ENCODE peak calls at places on chromosomes 16 and 17, in four cellular contexts. I is cardiac muscle cell, Y is PC-9, B is AG04450. W is an unnamed sample.
A peak's percentile ranks its signal among the peaks of the same experiment; 100 is the strongest.

GRCh38 chr17:51128089-51128488 is 7.4 kb upstream of the SPAG9 start:
- DNase-seq in I (no peak), B (no peak), Y (no peak), W (no peak)

GRCh38 chr16:84406006-84406963 is 37.9 kb downstream of the ATP2C2 start:
- DNase-seq in Y (no peak), I (no peak), B (no peak), W (no peak)

GRCh38 chr16:2095918-2096582 is 39.6 kb downstream of the PKD1 start:
- DNase-seq in I (no peak), B (no peak), Y (no peak), W (no peak)

GRCh38 chr17:64786337-64786736 is 124.2 kb upstream of the SMURF2 start:
- DNase-seq in B (no peak), I (no peak), Y (peak; percentile 84), W (no peak)

GRCh38 chr17:50350733-50351132 is 4.8 kb downstream of the XYLT2 start:
- DNase-seq in B (no peak), I (no peak), Y (no peak), W (no peak)

GRCh38 chr17:17859909-17860760 is 23.3 kb upstream of the SREBF1 start:
- DNase-seq in I (peak; percentile 72), B (no peak), Y (peak; percentile 72), W (no peak)

GRCh38 chr16:70754874-70755600 is 45.9 kb downstream of the VAC14 start:
- DNase-seq in I (no peak), Y (no peak), B (no peak), W (no peak)

GRCh38 chr17:77875881-77876509 is 82.5 kb upstream of the TNRC6C start:
- DNase-seq in I (no peak), B (no peak), Y (no peak), W (no peak)

GRCh38 chr16:22874394-22874793 is 60.4 kb downstream of the HS3ST2 start:
- DNase-seq in B (no peak), I (no peak), Y (no peak), W (no peak)

GRCh38 chr16:28592979-28593553 is 3.8 kb downstream of the SULT1A2 start:
- DNase-seq in I (no peak), Y (no peak), B (no peak), W (no peak)

GRCh38 chr17:82007495-82008257 is 15.0 kb downstream of the CENPX start:
- DNase-seq in I (no peak), B (no peak), Y (no peak), W (no peak)

GRCh38 chr17:7042507-7043194 is 1.2 kb downstream of the SLC16A11 start:
- DNase-seq in I (no peak), Y (no peak), B (no peak), W (no peak)

GRCh38 chr16:81493755-81494433 is 49.3 kb downstream of the CMIP start:
- DNase-seq in Y (peak; percentile 92), I (no peak), B (peak; percentile 37), W (no peak)

GRCh38 chr17:59425085-59425901 is 93.8 kb downstream of the YPEL2 start:
- DNase-seq in I (peak; percentile 54), B (no peak), Y (no peak), W (no peak)

GRCh38 chr16:87318158-87318644 is 1.0 kb upstream of the C16orf95 start:
- DNase-seq in I (no peak), Y (no peak), B (no peak), W (peak; percentile 7)

GRCh38 chr17:15232517-15232915 is 32.6 kb downstream of the PMP22 start:
- DNase-seq in Y (no peak), B (no peak), I (peak; percentile 51), W (no peak)

GRCh38 chr16:80947708-80948615 is 58.7 kb downstream of the CMC2 start:
- DNase-seq in B (no peak), Y (no peak), I (no peak), W (no peak)

GRCh38 chr17:14805348-14805747 is 459.8 kb downstream of the PMP22 start:
- DNase-seq in Y (no peak), B (no peak), I (no peak), W (no peak)

GRCh38 chr16:81432899-81433560 is 11.6 kb upstream of the CMIP start:
- DNase-seq in B (no peak), Y (no peak), I (no peak), W (no peak)

GRCh38 chr17:3935825-3936355 is 19.6 kb upstream of the P2RX1 start:
- DNase-seq in I (no peak), B (peak; percentile 32), Y (no peak), W (no peak)

DNA sequence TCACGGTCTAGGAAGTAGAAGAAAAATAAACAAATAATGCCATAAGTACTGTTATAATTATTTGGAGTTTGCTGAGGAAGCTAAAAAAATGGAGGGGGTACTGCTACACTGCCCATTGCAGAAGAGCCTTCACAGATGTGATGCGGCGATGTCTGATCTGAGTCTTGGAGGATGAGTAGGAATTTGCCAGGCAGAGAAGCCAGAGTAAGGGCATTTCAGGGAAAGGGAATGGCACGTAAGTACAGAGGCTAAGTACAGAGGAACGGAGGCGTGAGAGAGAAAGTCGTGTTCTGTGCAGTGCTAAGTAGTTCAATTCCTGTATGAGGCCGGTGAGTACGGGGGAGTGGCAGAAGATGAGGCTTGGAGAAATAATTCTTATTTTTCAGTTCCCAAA is 741 bp upstream of the GRB2 start:
- DNase-seq in B (no peak), I (no peak), Y (no peak), W (no peak)
- H3K4me3 ChIP-seq in B (peak overlapping the region; percentile 66), I (peak overlapping the region; percentile 88), Y (peak overlapping the region; percentile 82), W (peak overlapping the region; percentile 96)

GRCh38 chr16:3538222-3538621 is 37.4 kb downstream of the CLUAP1 start:
- DNase-seq in B (no peak), I (no peak), Y (no peak), W (no peak)

GRCh38 chr16:3536851-3537250 is 36.0 kb downstream of the CLUAP1 start:
- DNase-seq in Y (no peak), I (no peak), B (no peak), W (no peak)

GRCh38 chr16:3532741-3533140 is 31.9 kb downstream of the CLUAP1 start:
- DNase-seq in I (no peak), Y (no peak), B (no peak), W (no peak)

GRCh38 chr16:3534126-3534525 is 33.3 kb downstream of the CLUAP1 start:
- DNase-seq in Y (no peak), B (no peak), I (no peak), W (no peak)

GRCh38 chr16:3536271-3536671 is 35.5 kb downstream of the CLUAP1 start:
- DNase-seq in Y (no peak), I (no peak), B (peak; percentile 86), W (no peak)
- H3K4me3 ChIP-seq in Y (no peak overlapping the region), I (no peak overlapping the region), B (no peak overlapping the region), W (no peak overlapping the region)

DNA sequence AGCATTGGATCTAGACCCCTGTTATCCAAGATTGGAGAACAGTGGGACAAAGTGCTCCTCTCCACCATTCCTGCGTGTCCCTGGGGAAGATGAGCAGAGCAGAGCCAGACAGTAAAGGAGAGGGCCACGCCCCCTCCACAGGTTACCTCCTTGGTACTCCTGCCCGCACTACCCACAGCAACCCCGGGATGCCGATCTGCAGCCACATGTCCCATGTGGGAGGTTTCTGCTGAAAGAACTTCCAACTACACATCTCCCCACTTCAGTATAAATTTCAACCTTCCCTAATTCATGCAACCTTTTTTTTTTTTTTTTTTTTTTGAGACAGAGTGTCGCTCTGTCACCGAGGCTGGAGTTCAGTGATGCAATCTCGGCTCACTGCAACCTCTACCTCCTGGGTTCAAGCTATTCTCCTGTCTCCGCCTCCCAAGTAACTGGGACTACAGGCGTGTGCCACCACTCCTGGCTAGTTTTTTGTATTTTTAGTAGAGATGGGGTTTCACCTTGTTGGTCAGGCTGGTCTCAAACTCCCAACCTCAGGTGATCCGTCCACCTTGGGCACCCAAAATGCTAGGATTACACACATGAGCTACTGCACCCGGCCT is 2.3 kb downstream of the RAB37 start:
- DNase-seq in B (no peak), I (no peak), Y (no peak), W (no peak)
- H3K4me3 ChIP-seq in B (no peak overlapping the region), I (no peak overlapping the region), Y (no peak overlapping the region), W (no peak overlapping the region)

DNA sequence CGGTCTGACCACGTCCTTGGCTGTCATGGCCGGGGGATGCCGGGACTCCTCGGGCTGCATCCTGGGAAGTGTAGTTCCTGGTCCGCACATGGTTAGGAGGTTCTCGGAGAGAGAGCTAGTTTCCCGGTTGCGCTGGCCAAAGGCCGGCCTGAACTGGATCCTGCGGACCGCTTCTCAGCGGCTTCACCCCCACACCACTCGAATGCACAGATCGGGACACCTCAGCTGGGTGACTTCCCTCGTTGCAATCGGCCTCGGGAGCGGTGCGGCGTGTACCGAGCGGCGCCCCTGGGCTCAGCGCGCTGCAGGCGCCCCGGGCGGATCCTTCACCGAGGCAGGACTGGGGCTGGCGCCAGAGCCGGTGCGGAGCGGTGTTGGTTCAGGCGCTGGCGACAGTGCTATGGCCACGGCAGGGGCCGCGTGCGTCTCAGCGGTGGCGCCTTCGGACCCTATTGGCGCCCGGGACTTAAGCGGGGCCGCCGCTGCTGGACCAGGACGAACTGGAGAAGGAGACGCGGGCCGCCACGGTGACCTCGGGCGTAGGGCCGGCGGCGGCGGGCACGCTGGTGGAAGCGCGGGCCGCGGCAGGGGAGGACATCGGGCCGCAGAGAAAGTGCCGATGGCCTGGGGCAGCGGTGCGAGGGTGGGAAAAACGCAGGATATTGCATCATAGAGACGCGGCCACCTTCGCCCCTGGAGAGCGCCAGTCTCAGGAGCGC is 11.5 kb downstream of the ZNF629 start:
- DNase-seq in Y (peak; percentile 79), B (no peak), I (peak; percentile 88), W (peak; percentile 49)
- H3K4me3 ChIP-seq in Y (peak overlapping the region; percentile 84), B (peak overlapping the region; percentile 73), I (peak overlapping the region; percentile 81), W (peak overlapping the region; percentile 88)

GRCh38 chr16:50697881-50698767 is 4.7 kb downstream of the NOD2 start:
- DNase-seq in I (no peak), B (no peak), Y (no peak), W (no peak)
- H3K4me3 ChIP-seq in I (no peak overlapping the region), B (peak overlapping the region; percentile 46), Y (no peak overlapping the region), W (no peak overlapping the region)

GRCh38 chr16:57871457-57871856 is 69.2 kb upstream of the KIFC3 start:
- DNase-seq in I (no peak), B (no peak), Y (no peak), W (no peak)
- H3K4me3 ChIP-seq in I (no peak overlapping the region), B (no peak overlapping the region), Y (no peak overlapping the region), W (no peak overlapping the region)

GRCh38 chr16:69187891-69188451 is 1.0 kb downstream of the SNTB2 start:
- DNase-seq in B (no peak), I (peak; percentile 66), Y (peak; percentile 34), W (no peak)

GRCh38 chr16:69190046-69190588 is 3.2 kb downstream of the SNTB2 start:
- DNase-seq in I (no peak), B (no peak), Y (no peak), W (no peak)

GRCh38 chr16:69188716-69189115 is 1.8 kb downstream of the SNTB2 start:
- DNase-seq in Y (no peak), I (no peak), B (no peak), W (no peak)

GRCh38 chr16:69191136-69191535 is 4.2 kb downstream of the SNTB2 start:
- DNase-seq in Y (no peak), B (no peak), I (no peak), W (no peak)

GRCh38 chr16:69190598-69190997 is 3.6 kb downstream of the SNTB2 start:
- DNase-seq in Y (no peak), I (no peak), B (no peak), W (no peak)
- H3K4me3 ChIP-seq in Y (no peak overlapping the region), I (no peak overlapping the region), B (no peak overlapping the region), W (no peak overlapping the region)

GRCh38 chr17:8894189-8894611 is 26.7 kb upstream of the PIK3R6 start:
- DNase-seq in Y (no peak), I (no peak), B (no peak), W (no peak)
- H3K4me3 ChIP-seq in Y (no peak overlapping the region), I (no peak overlapping the region), B (no peak overlapping the region), W (no peak overlapping the region)